ENCODE peak calls at places on chromosomes 4 and X, in eight cellular contexts. G, K, V, E, M, P, N and I are unnamed samples.

GRCh38 chr4:16745009-16745408 is 153.4 kb downstream of the LDB2 start:
- DNase-seq in G (no peak), K (no peak), V (no peak), E (no peak), M (no peak), P (no peak), N (peak; percentile 9), I (no peak)

GRCh38 chrX:150202641-150203248 is 160.4 kb upstream of the MAMLD1 start:
- DNase-seq in G (no peak), K (no peak), V (no peak), E (no peak), M (no peak), P (no peak), N (no peak), I (no peak)

GRCh38 chrX:109840585-109840984 is 107.5 kb upstream of the ACSL4 start:
- DNase-seq in G (peak; percentile 75), K (no peak), V (no peak), E (no peak), M (peak; percentile 81), P (no peak), N (peak; percentile 81), I (peak; percentile 82)

GRCh38 chrX:37860731-37861130 is 13.4 kb upstream of the DYNLT3 start:
- DNase-seq in G (no peak), K (no peak), V (peak; percentile 17), E (no peak), M (no peak), P (no peak), N (no peak), I (no peak)

GRCh38 chr4:30718889-30719252 is 1.3 kb upstream of the PCDH7 start:
- DNase-seq in G (no peak), K (peak; percentile 43), V (peak; percentile 43), E (no peak), M (no peak), P (no peak), N (peak; percentile 33), I (no peak)

GRCh38 chr4:68576272-68577100 is at the start of gene UGT2B17:
- DNase-seq in G (no peak), K (no peak), V (no peak), E (no peak), M (no peak), P (peak; percentile 1), N (no peak), I (no peak)

GRCh38 chr4:67885727-67886126 is 1.9 kb upstream of the TMPRSS11D start:
- DNase-seq in G (peak; percentile 81), K (no peak), V (no peak), E (no peak), M (peak; percentile 83), P (no peak), N (peak; percentile 94), I (peak; percentile 70)

GRCh38 chr4:154506253-154506652 is 14.7 kb upstream of the DCHS2 start:
- DNase-seq in G (no peak), K (peak; percentile 27), V (peak; percentile 59), E (no peak), M (no peak), P (peak; percentile 41), N (peak; percentile 45), I (no peak)

GRCh38 chrX:2426289-2426882 is 74.4 kb downstream of the DHRSX start:
- DNase-seq in G (no peak), K (no peak), V (no peak), E (no peak), M (no peak), P (no peak), N (no peak), I (no peak)

GRCh38 chrX:2423899-2424298 is 76.9 kb downstream of the DHRSX start:
- DNase-seq in G (no peak), K (no peak), V (no peak), E (no peak), M (no peak), P (no peak), N (no peak), I (no peak)

GRCh38 chrX:2425281-2426071 is 75.3 kb downstream of the DHRSX start:
- DNase-seq in G (no peak), K (no peak), V (no peak), E (no peak), M (no peak), P (peak; percentile 21), N (no peak), I (no peak)

GRCh38 chrX:2423293-2423692 is 77.5 kb downstream of the DHRSX start:
- DNase-seq in G (no peak), K (no peak), V (no peak), E (no peak), M (peak; percentile 6), P (no peak), N (peak; percentile 36), I (no peak)

DNA sequence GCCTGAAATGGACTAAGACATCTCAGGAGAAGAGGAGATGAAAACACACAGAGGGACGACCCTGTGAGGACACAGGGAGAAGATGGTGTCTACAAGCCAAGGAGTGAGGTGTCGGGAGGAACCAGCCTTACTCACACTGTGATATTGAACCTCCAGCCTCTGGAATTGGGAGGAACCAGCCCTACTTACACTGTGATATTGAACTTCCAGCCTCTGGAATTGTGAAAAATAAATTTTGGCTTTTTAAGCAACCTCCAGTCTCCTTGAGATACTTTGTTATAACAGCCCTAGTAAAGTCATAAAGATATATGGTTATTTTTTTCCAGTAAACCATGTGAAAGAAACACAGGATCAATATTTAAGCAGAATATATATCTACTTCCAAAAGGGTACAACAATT is 76.5 kb downstream of the DHRSX start:
- DNase-seq in G (no peak), K (no peak), V (no peak), E (no peak), M (no peak), P (no peak), N (no peak), I (no peak)
- H3K36me3 ChIP-seq in G (no peaks in the 10 kb centered on the region), K (peaks cover 34% of the 10 kb centered on the region), V (no peaks in the 10 kb centered on the region), E (peaks cover 51% of the 10 kb centered on the region), M (peaks cover 5% of the 10 kb centered on the region), P (peaks cover 5% of the 10 kb centered on the region), N (no peaks in the 10 kb centered on the region), I (no peaks in the 10 kb centered on the region)

DNA sequence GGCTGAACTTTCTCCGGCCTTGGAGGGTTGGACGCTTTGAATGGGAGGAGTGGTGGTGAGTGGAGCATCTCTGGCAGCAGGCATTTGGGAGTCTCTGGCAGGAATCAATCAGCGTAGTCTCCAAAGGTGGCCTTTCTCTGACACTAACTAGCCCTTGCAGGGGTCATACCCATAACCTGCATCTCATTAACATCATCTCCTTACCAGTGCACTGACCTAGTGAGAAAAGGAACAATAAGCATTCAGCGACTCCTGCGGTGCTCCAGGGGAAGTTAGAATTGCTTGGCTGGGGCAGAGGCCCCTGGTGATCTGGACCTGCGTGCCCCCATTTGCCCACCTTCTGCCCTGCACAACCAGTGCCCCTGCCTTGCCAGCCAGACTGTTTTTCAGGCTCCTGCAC is 161.9 kb downstream of the PTTG2 start:
- DNase-seq in G (no peak), K (no peak), V (no peak), E (no peak), M (no peak), P (no peak), N (no peak), I (no peak)
- H3K36me3 ChIP-seq in G (peaks cover 11% of the 10 kb centered on the region), K (peaks cover 43% of the 10 kb centered on the region), V (no peaks in the 10 kb centered on the region), E (peaks cover 89% of the 10 kb centered on the region), M (peaks cover 6% of the 10 kb centered on the region), P (peaks cover 99% of the 10 kb centered on the region), N (no peaks in the 10 kb centered on the region), I (peaks cover 1% of the 10 kb centered on the region)

DNA sequence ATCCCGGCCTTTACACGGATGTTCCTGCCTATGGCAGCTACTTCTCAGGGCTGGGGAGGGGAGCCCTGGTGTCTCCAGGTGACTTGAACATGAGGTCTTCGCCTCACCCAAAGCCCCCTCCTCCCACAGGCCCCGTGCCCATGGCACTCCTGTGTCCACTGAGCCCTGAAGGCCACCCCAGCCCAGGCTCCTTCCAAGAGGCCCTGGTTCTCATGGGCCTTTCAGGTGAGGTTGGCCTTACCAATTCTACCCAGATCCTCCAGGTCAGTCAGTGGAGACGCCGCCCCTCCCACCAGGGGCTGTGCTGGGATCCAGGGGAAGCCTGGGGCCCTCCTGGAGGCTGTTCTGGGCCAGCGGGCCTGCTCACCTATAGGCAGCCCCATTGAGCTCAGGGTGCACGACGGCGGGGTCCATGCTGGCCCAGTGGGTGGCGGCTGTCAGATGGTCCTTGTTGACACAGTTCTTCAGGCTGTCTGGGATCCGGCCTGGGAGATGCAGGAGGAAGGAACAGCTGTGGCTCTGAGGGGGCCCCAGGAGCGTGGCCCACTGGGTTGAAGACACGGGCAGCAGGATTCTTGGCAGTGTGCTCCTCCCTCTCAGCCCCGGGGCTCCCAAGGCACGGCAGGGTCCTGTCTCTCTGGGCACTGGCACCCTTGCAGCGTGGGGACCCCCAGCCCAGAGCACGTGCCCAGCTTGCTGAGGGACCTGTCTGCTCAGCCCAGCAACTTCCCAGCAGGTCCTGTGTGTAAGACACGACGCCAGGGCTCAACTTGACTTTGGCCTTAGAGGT is 36.2 kb downstream of the CTBP1 start:
- DNase-seq in G (no peak), K (no peak), V (no peak), E (peak; percentile 15), M (no peak), P (no peak), N (no peak), I (no peak)
- H3K36me3 ChIP-seq in G (peaks cover 38% of the 10 kb centered on the region), K (peaks cover 73% of the 10 kb centered on the region), V (peaks cover 38% of the 10 kb centered on the region), E (peaks cover 71% of the 10 kb centered on the region), M (peaks cover 24% of the 10 kb centered on the region), P (peaks cover 75% of the 10 kb centered on the region), N (no peaks in the 10 kb centered on the region), I (peaks cover 2% of the 10 kb centered on the region)

GRCh38 chr4:7016086-7016485 is 27.1 kb upstream of the TADA2B start:
- DNase-seq in G (no peak), K (no peak), V (no peak), E (no peak), M (no peak), P (no peak), N (no peak), I (no peak)
- H3K36me3 ChIP-seq in G (peaks cover 45% of the 10 kb centered on the region), K (peaks cover 87% of the 10 kb centered on the region), V (peaks cover 17% of the 10 kb centered on the region), E (peaks cover 69% of the 10 kb centered on the region), M (peaks cover 2% of the 10 kb centered on the region), P (peaks cover 62% of the 10 kb centered on the region), N (peaks cover 6% of the 10 kb centered on the region), I (peaks cover 2% of the 10 kb centered on the region)

GRCh38 chr4:5839751-5840674 is 52.9 kb downstream of the CRMP1 start:
- DNase-seq in G (no peak), K (no peak), V (no peak), E (peak; percentile 77), M (no peak), P (no peak), N (no peak), I (no peak)
- H3K36me3 ChIP-seq in G (no peaks in the 10 kb centered on the region), K (peaks cover 98% of the 10 kb centered on the region), V (no peaks in the 10 kb centered on the region), E (no peaks in the 10 kb centered on the region), M (no peaks in the 10 kb centered on the region), P (no peaks in the 10 kb centered on the region), N (no peaks in the 10 kb centered on the region), I (no peaks in the 10 kb centered on the region)

DNA sequence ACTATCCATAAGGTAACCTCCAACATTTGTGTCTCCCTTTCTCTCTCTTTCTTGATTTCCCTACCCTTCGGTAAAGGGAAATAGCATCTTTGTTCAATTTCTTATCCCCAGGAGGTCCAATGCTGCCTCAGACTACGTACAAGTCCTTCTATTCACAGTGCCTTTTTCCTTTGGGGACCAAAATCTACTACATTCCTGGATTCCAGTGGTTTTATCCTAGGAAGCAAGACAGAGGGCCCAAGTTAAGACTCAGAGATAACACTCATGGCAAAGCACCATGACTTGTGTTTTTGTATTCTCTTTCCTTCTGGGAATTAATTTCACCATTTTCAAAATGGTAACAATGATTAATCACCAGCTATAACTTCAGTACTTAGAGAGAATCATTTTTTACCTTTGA is 10.6 kb downstream of the G3BP2 start:
- DNase-seq in G (no peak), K (no peak), V (no peak), E (no peak), M (no peak), P (no peak), N (no peak), I (no peak)
- H3K36me3 ChIP-seq in G (peaks cover 15% of the 10 kb centered on the region), K (peaks cover 67% of the 10 kb centered on the region), V (peaks cover 10% of the 10 kb centered on the region), E (peaks cover 26% of the 10 kb centered on the region), M (peaks cover 33% of the 10 kb centered on the region), P (peaks cover 87% of the 10 kb centered on the region), N (peaks cover 21% of the 10 kb centered on the region), I (no peaks in the 10 kb centered on the region)